ENCODE peak calls at places on chromosomes 6 and 20, in eight cellular contexts. Q is bronchial epithelial cell; U is mesenchymal stem cell; J is foreskin fibroblast; E is cardiac muscle cell; C is RWPE1; I is astrocyte of the spinal cord; R is effector CD4-positive, alpha-beta T cell. K is an unnamed sample.

GRCh38 chr6:14502551-14502950 is 385.0 kb downstream of the CD83 start:
- DNase-seq in Q (peak), U (no peak), J (no peak), E (no peak), C (peak), I (no peak), R (no peak), K (no peak)

GRCh38 chr6:148566664-148567350 is 180.0 kb upstream of the UST start:
- DNase-seq in Q (no peak), U (no peak), J (no peak), E (no peak), C (no peak), I (no peak), R (no peak), K (no peak)

GRCh38 chr6:12748815-12749521 is 32.4 kb downstream of the PHACTR1 start:
- DNase-seq in Q (no peak), U (no peak), J (peak), E (no peak), C (no peak), I (no peak), R (no peak), K (no peak)

GRCh38 chr6:35893246-35893645 is 27.7 kb downstream of the SRPK1 start:
- DNase-seq in Q (no peak), U (peak), J (no peak), E (no peak), C (no peak), I (no peak), R (no peak), K (no peak)

GRCh38 chr6:82118150-82118562 is 129.4 kb downstream of the IBTK start:
- DNase-seq in Q (peak), U (no peak), J (no peak), E (no peak), C (no peak), I (no peak), R (no peak), K (no peak)

GRCh38 chr6:131998255-131998982 is 47.2 kb upstream of the CCN2 start:
- DNase-seq in Q (no peak), U (no peak), J (peak), E (no peak), C (no peak), I (peak), R (no peak), K (no peak)

GRCh38 chr6:115971785-115972184 is 88.9 kb downstream of the FRK start:
- DNase-seq in Q (no peak), U (no peak), J (no peak), E (no peak), C (no peak), I (no peak), R (no peak), K (no peak)

GRCh38 chr6:52365317-52365716 is 3.4 kb downstream of the PAQR8 start:
- DNase-seq in Q (no peak), U (no peak), J (no peak), E (no peak), C (no peak), I (no peak), R (no peak), K (no peak)

GRCh38 chr6:136210450-136211165 is 39.5 kb downstream of the MTFR2 start:
- DNase-seq in Q (no peak), U (peak), J (no peak), E (no peak), C (no peak), I (no peak), R (no peak), K (no peak)

GRCh38 chr6:7621761-7622160 is 31.8 kb downstream of the SNRNP48 start:
- DNase-seq in Q (no peak), U (no peak), J (peak), E (no peak), C (no peak), I (no peak), R (no peak), K (no peak)

GRCh38 chr6:1609662-1610496 is at the start of gene FOXC1:
- DNase-seq in Q (peak), U (peak), J (peak), E (peak), C (peak), I (peak), R (no peak), K (peak)

GRCh38 chr6:11710221-11710836 is 68.3 kb downstream of the ADTRP start:
- DNase-seq in Q (peak), U (no peak), J (peak), E (peak), C (no peak), I (no peak), R (peak), K (no peak)

GRCh38 chr20:25543068-25543467 is 42.3 kb downstream of the NINL start:
- DNase-seq in Q (peak), U (peak), J (peak), E (no peak), C (no peak), I (peak), R (no peak), K (no peak)

GRCh38 chr20:41509316-41509715 is 108.9 kb downstream of the CHD6 start:
- DNase-seq in Q (no peak), U (no peak), J (no peak), E (no peak), C (no peak), I (no peak), R (no peak), K (no peak)

GRCh38 chr6:45148278-45148677 is 179.9 kb upstream of the RUNX2 start:
- DNase-seq in Q (peak), U (no peak), J (peak), E (no peak), C (no peak), I (peak), R (no peak), K (no peak)

GRCh38 chr6:42236680-42237473 is 19.2 kb upstream of the MRPS10 start:
- DNase-seq in Q (no peak), U (no peak), J (no peak), E (no peak), C (no peak), I (no peak), R (no peak), K (no peak)

GRCh38 chr6:39301606-39302005 is 12.6 kb downstream of the KCNK17 start:
- DNase-seq in Q (no peak), U (no peak), J (no peak), E (no peak), C (no peak), I (no peak), R (no peak), K (no peak)

GRCh38 chr20:15482525-15482924 is 1090.7 kb downstream of the KIF16B start:
- DNase-seq in Q (no peak), U (no peak), J (no peak), E (no peak), C (no peak), I (no peak), R (no peak), K (no peak)

GRCh38 chr6:106102034-106102433 is 15.9 kb downstream of the PRDM1 start:
- DNase-seq in Q (no peak), U (no peak), J (no peak), E (no peak), C (no peak), I (no peak), R (no peak), K (no peak)

GRCh38 chr20:235891-236290 is 8.8 kb downstream of the DEFB129 start:
- DNase-seq in Q (peak), U (no peak), J (peak), E (no peak), C (peak), I (peak), R (no peak), K (no peak)

GRCh38 chr20:63441777-63442493 is 30.5 kb downstream of the KCNQ2 start:
- DNase-seq in Q (peak), U (no peak), J (peak), E (peak), C (peak), I (no peak), R (peak), K (no peak)